ENCODE peak calls at places on chromosomes 6 and 20, in five cellular contexts. Y, S, D, K and O are unnamed samples.

GRCh38 chr6:11085758-11086435 is 7.7 kb upstream of the SMIM13 start:
- DNase-seq in Y (peak), S (no peak), D (no peak), K (no peak), O (peak)

GRCh38 chr6:49835140-49835539 is 31.2 kb downstream of the CRISP1 start:
- DNase-seq in Y (no peak), S (no peak), D (no peak), K (no peak), O (no peak)

GRCh38 chr20:34512955-34513419 is 3.2 kb upstream of the DYNLRB1 start:
- DNase-seq in Y (no peak), S (no peak), D (no peak), K (no peak), O (no peak)

GRCh38 chr20:32945710-32946221 is 58.5 kb downstream of the SUN5 start:
- DNase-seq in Y (peak), S (peak), D (peak), K (no peak), O (peak)

GRCh38 chr6:112469306-112469705 is 122.2 kb downstream of the RFPL4B start:
- DNase-seq in Y (no peak), S (no peak), D (no peak), K (no peak), O (no peak)

GRCh38 chr20:62252342-62252966 is 14.1 kb downstream of the OSBPL2 start:
- DNase-seq in Y (peak), S (no peak), D (peak), K (no peak), O (peak)

GRCh38 chr6:41426888-41427641 is 91.7 kb downstream of the NCR2 start:
- DNase-seq in Y (no peak), S (no peak), D (no peak), K (no peak), O (no peak)

GRCh38 chr20:48406462-48407235 is 421.1 kb downstream of the PREX1 start:
- DNase-seq in Y (no peak), S (no peak), D (peak), K (peak), O (no peak)

GRCh38 chr6:42400031-42400760 is 51.5 kb downstream of the TRERF1 start:
- DNase-seq in Y (no peak), S (no peak), D (no peak), K (no peak), O (no peak)

GRCh38 chr20:57071283-57071701 is 195.1 kb downstream of the BMP7 start:
- DNase-seq in Y (no peak), S (no peak), D (no peak), K (no peak), O (no peak)

GRCh38 chr20:3749689-3750639 is 17.5 kb downstream of the HSPA12B start:
- DNase-seq in Y (no peak), S (peak), D (no peak), K (peak), O (no peak)

GRCh38 chr6:20997143-20997792 is 463.0 kb downstream of the CDKAL1 start:
- DNase-seq in Y (no peak), S (no peak), D (no peak), K (no peak), O (no peak)

GRCh38 chr20:32358883-32359632 is 927 bp downstream of the ASXL1 start:
- DNase-seq in Y (peak), S (peak), D (peak), K (peak), O (peak)